ENCODE peak calls at places on chromosome 19, in eight cellular contexts. T is CD4-positive, alpha-beta T cell; O is right cardiac atrium; A is uterus; R is transverse colon; X is fibroblast of lung; Y is ovary; D is mammary epithelial cell. F is an unnamed sample.

GRCh38 chr19:29311391-29311790 is 98.4 kb upstream of the UQCRFS1 start:
- DNase-seq in T (no peak), O (no peak), A (no peak), R (no peak), X (no peak), Y (no peak), D (no peak), F (no peak)

GRCh38 chr19:38331728-38332127 is 3.9 kb upstream of the CATSPERG start:
- DNase-seq in T (no peak), O (no peak), A (no peak), R (no peak), X (no peak), Y (no peak), D (no peak), F (no peak)

GRCh38 chr19:51339687-51340656 is 2.0 kb downstream of the VSIG10L start:
- DNase-seq in T (peak; percentile 83), O (peak; percentile 99), A (peak; percentile 99), R (peak; percentile 99), X (peak; percentile 96), Y (peak; percentile 99), D (peak; percentile 95), F (peak; percentile 84)

GRCh38 chr19:35644987-35645679 is 3.0 kb upstream of the COX6B1 start:
- DNase-seq in T (peak; percentile 76), O (peak; percentile 93), A (peak; percentile 92), R (peak; percentile 92), X (peak; percentile 42), Y (peak; percentile 94), D (peak; percentile 33), F (peak; percentile 81)

GRCh38 chr19:13055213-13056051 is 47.2 kb downstream of the LYL1 start:
- DNase-seq in T (no peak), O (peak; percentile 91), A (peak; percentile 92), R (peak; percentile 54), X (peak; percentile 95), Y (peak; percentile 93), D (peak; percentile 51), F (peak; percentile 93)

GRCh38 chr19:19319725-19320361 is 466 bp downstream of the SUGP1 start:
- DNase-seq in T (no peak), O (no peak), A (no peak), R (peak; percentile 10), X (no peak), Y (no peak), D (no peak), F (no peak)

GRCh38 chr19:54316746-54317107 is 3.8 kb upstream of the LILRA5 start:
- DNase-seq in T (no peak), O (peak; percentile 35), A (no peak), R (no peak), X (no peak), Y (no peak), D (no peak), F (no peak)

GRCh38 chr19:47623921-47624391 is 15.0 kb downstream of the BICRA start:
- DNase-seq in T (no peak), O (no peak), A (no peak), R (no peak), X (no peak), Y (no peak), D (peak; percentile 60), F (no peak)

GRCh38 chr19:33513424-33513823 is 8.2 kb downstream of the PEPD start:
- DNase-seq in T (no peak), O (no peak), A (no peak), R (no peak), X (no peak), Y (no peak), D (no peak), F (no peak)

GRCh38 chr19:48689438-48689837 is 6.3 kb upstream of the FUT2 start:
- DNase-seq in T (no peak), O (no peak), A (peak; percentile 55), R (no peak), X (no peak), Y (no peak), D (no peak), F (no peak)
- H3K27ac ChIP-seq in T (no peak overlapping the region), O (no peak overlapping the region), A (peak overlapping the region; percentile 81), R (no peak overlapping the region), X (no peak overlapping the region), Y (no peak overlapping the region), D (no peak overlapping the region), F (no peak overlapping the region)

DNA sequence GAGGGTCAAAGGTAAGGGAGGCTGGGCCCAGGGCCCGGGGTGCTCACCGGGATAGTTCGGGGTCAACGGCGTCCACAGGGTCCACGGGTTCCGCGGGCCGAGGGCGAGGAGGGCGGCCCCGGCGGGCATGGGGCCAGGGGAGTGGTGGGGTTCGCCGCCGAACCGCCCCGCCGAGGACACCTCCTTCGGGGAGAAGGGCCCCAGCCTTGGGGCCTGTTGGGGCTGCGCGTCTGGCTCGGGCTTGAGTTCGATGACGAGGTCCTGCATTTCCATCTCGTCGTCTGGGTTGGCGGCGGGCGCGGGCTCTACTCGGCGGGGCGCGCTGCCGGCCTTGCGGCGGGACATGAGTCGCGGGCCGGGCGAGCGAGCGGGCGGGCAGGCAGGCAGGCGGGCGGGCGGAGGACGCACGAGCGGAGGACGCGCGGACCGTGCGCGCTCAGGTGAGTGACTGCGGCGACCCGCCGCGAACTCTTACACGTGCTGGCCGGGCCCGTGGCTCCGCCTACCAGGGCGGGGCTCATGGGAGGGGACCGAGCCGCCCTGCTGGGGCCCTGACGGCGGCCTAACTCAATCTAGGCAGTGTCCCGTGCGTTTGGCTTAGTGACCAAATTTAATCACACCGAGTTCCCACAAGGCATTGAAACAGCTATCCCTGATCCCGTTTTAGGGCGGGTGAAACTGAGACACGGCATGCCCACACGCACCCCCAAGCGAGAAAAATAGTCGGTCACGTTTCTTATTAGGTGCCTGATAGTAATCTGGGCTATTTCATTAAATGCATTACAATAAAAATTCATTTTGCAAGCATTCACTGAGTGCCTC is at the start of gene ZNF296:
- DNase-seq in T (peak; percentile 79), O (peak; percentile 75), A (peak; percentile 51), R (peak; percentile 93), X (peak; percentile 43), Y (peak; percentile 57), D (peak; percentile 33), F (no peak)
- H3K27ac ChIP-seq in T (peak within 1 kb of the TSS; percentile 65), O (no peak within 1 kb of the TSS), A (no peak within 1 kb of the TSS), R (peak within 1 kb of the TSS; percentile 88), X (no peak within 1 kb of the TSS), Y (no peak within 1 kb of the TSS), D (no peak within 1 kb of the TSS), F (no peak within 1 kb of the TSS)

DNA sequence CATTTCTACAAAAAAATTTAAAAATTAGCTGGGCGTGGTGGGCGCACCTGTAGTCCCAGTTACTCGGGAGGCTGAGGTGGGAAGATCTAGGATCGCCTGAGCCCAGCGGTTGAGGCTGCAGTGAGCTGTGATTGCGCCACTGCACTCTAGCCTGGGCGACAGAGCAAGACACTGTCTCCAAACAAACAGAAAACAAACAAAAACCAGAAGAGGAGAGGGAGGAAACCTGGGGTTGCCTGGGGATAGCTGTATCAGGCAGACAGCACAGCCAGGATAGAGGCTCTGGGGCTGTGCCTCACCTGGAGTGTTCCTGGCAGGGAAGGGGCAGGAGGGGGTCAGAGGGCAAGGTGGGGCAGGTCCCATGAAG is 2.6 kb upstream of the POLR2E start:
- DNase-seq in T (no peak), O (no peak), A (no peak), R (no peak), X (no peak), Y (no peak), D (no peak), F (no peak)
- H3K27ac ChIP-seq in T (no peak overlapping the region), O (peak overlapping the region; percentile 62), A (no peak overlapping the region), R (peak overlapping the region; percentile 34), X (no peak overlapping the region), Y (peak overlapping the region; percentile 45), D (no peak overlapping the region), F (no peak overlapping the region)

DNA sequence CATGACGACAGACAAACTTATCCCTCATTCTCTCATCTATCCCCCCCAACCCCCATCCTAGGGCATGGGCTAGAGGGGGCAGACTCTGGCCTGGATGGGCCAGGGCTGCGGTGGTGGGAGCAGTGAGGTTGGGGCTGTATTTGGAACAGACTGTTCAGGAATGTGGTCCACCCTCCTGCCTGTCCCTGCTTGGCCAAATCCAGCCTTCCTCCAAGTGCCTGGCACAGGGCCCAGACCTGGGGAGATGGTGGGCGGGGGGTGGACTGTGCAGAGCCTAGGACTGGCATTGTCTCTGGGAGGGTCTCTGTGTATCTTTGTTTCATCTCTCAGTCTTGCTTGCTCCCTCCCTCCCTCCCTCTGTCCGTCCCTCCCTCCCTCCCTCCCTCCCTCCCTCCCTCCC is 14.2 kb downstream of the EGLN2 start:
- DNase-seq in T (no peak), O (peak; percentile 36), A (no peak), R (no peak), X (no peak), Y (peak; percentile 87), D (no peak), F (no peak)
- H3K27ac ChIP-seq in T (no peak overlapping the region), O (no peak overlapping the region), A (peak overlapping the region; percentile 37), R (no peak overlapping the region), X (no peak overlapping the region), Y (peak overlapping the region; percentile 6), D (no peak overlapping the region), F (no peak overlapping the region)